ENCODE peak calls at places on chromosomes 7 and 10, in six cellular contexts. A is NCI-H1105, Y is C1 segment of cervical spinal cord, H is chondrocyte, I is thoracic aorta, N is Kasumi-1. T is an unnamed sample.

GRCh38 chr10:129568562-129569344 is 101.7 kb downstream of the MGMT start:
- DNase-seq in A (no peak), Y (no peak), H (no peak), I (no peak), N (no peak), T (no peak)

GRCh38 chr10:61900829-61901783 is at the start of gene ARID5B:
- DNase-seq in A (peak), Y (peak), H (no peak), I (no peak), N (peak), T (peak)

GRCh38 chr7:137772748-137773147 is 74.0 kb downstream of the DGKI start:
- DNase-seq in A (no peak), Y (no peak), H (no peak), I (no peak), N (no peak), T (no peak)

GRCh38 chr10:74333174-74333573 is 182.2 kb downstream of the ADK start:
- DNase-seq in A (no peak), Y (no peak), H (no peak), I (no peak), N (no peak), T (no peak)

GRCh38 chr7:111517441-111518037 is 44.8 kb downstream of the IMMP2L start:
- DNase-seq in A (no peak), Y (no peak), H (no peak), I (no peak), N (no peak), T (no peak)

GRCh38 chr7:17690030-17690429 is 250.3 kb downstream of the SNX13 start:
- DNase-seq in A (no peak), Y (no peak), H (no peak), I (no peak), N (peak), T (no peak)

GRCh38 chr7:35988818-35989217 is 164.2 kb upstream of the EEPD1 start:
- DNase-seq in A (no peak), Y (no peak), H (no peak), I (peak), N (no peak), T (no peak)

GRCh38 chr10:34186740-34187139 is 628.4 kb downstream of the PARD3 start:
- DNase-seq in A (no peak), Y (no peak), H (no peak), I (no peak), N (no peak), T (no peak)

GRCh38 chr7:36904802-36905201 is 180.5 kb upstream of the AOAH start:
- DNase-seq in A (no peak), Y (peak), H (no peak), I (no peak), N (no peak), T (no peak)

GRCh38 chr10:95312264-95312663 is 21.5 kb upstream of the PDLIM1 start:
- DNase-seq in A (no peak), Y (no peak), H (no peak), I (no peak), N (no peak), T (no peak)

GRCh38 chr7:36567699-36568436 is 156.4 kb downstream of the AOAH start:
- DNase-seq in A (no peak), Y (no peak), H (no peak), I (no peak), N (no peak), T (no peak)

GRCh38 chr10:102542800-102543418 is 39.1 kb downstream of the SUFU start:
- DNase-seq in A (no peak), Y (no peak), H (no peak), I (no peak), N (no peak), T (no peak)

GRCh38 chr10:93947055-93947454 is 46.7 kb upstream of the PLCE1 start:
- DNase-seq in A (no peak), Y (no peak), H (no peak), I (no peak), N (no peak), T (peak)

GRCh38 chr10:43212043-43212721 is 54.7 kb downstream of the RASGEF1A start:
- DNase-seq in A (no peak), Y (no peak), H (peak), I (no peak), N (no peak), T (no peak)

GRCh38 chr10:26574783-26575182 is 122.7 kb upstream of the PDSS1 start:
- DNase-seq in A (no peak), Y (no peak), H (no peak), I (no peak), N (peak), T (no peak)

GRCh38 chr10:71068811-71069411 is 143.5 kb upstream of the UNC5B start:
- DNase-seq in A (no peak), Y (peak), H (no peak), I (peak), N (no peak), T (no peak)

T was measured in ovary.